ENCODE peak calls at places on chromosome 15, in five cellular contexts. A is cardiac fibroblast; Q is cardiac muscle cell; O is activated CD8-positive, alpha-beta T cell treated with anti-CD3 and anti-CD28 coated beads for 36 hours; T is AG09309. K is an unnamed sample.

GRCh38 chr15:58065445-58066041 is at the start of gene ALDH1A2:
- DNase-seq in A (peak), Q (peak), O (peak), T (no peak), K (peak)

GRCh38 chr15:76664895-76665294 is 240.2 kb downstream of the SCAPER start:
- DNase-seq in A (no peak), Q (no peak), O (no peak), T (no peak), K (no peak)

GRCh38 chr15:57544840-57545239 is 46.9 kb upstream of the MYZAP start:
- DNase-seq in A (no peak), Q (no peak), O (no peak), T (no peak), K (no peak)

GRCh38 chr15:55789066-55789660 is 46.2 kb upstream of the PRTG start:
- DNase-seq in A (peak), Q (no peak), O (peak), T (no peak), K (no peak)

GRCh38 chr15:68518046-68518445 is 60.7 kb upstream of the CORO2B start:
- DNase-seq in A (no peak), Q (no peak), O (no peak), T (no peak), K (no peak)

GRCh38 chr15:40470423-40471104 is at the start of gene CHST14:
- DNase-seq in A (peak), Q (peak), O (peak), T (no peak), K (peak)

GRCh38 chr15:83289160-83289559 is 4.7 kb upstream of the BNC1 start:
- DNase-seq in A (peak), Q (no peak), O (no peak), T (peak), K (no peak)

GRCh38 chr15:89462198-89462912 is 34.0 kb downstream of the RHCG start:
- DNase-seq in A (peak), Q (peak), O (no peak), T (no peak), K (no peak)

GRCh38 chr15:57680021-57680420 is 26.5 kb upstream of the POLR2M start:
- DNase-seq in A (peak), Q (peak), O (no peak), T (no peak), K (no peak)

GRCh38 chr15:89244512-89244869 is 712 bp downstream of the FANCI start:
- DNase-seq in A (no peak), Q (no peak), O (no peak), T (no peak), K (no peak)

GRCh38 chr15:100910119-100910518 is 9.0 kb upstream of the LRRK1 start:
- DNase-seq in A (no peak), Q (no peak), O (no peak), T (no peak), K (no peak)
- TF ChIP-seq CTCF in A (peak), Q (peak), O (no peak), T (peak), K (no peak)

GRCh38 chr15:71125831-71126453 is 10.7 kb downstream of the THSD4 start:
- DNase-seq in A (no peak), Q (no peak), O (no peak), T (no peak), K (no peak)

GRCh38 chr15:71128939-71129562 is 13.8 kb downstream of the THSD4 start:
- DNase-seq in A (peak), Q (no peak), O (no peak), T (no peak), K (no peak)

GRCh38 chr15:71127083-71127482 is 11.8 kb downstream of the THSD4 start:
- DNase-seq in A (no peak), Q (no peak), O (no peak), T (no peak), K (no peak)

GRCh38 chr15:71121442-71121841 is 6.2 kb downstream of the THSD4 start:
- DNase-seq in A (no peak), Q (no peak), O (no peak), T (no peak), K (no peak)

GRCh38 chr15:71124937-71125755 is 9.9 kb downstream of the THSD4 start:
- DNase-seq in A (no peak), Q (no peak), O (no peak), T (no peak), K (no peak)
- TF ChIP-seq CTCF in A (no peak), Q (no peak), O (no peak), T (no peak), K (no peak)

DNA sequence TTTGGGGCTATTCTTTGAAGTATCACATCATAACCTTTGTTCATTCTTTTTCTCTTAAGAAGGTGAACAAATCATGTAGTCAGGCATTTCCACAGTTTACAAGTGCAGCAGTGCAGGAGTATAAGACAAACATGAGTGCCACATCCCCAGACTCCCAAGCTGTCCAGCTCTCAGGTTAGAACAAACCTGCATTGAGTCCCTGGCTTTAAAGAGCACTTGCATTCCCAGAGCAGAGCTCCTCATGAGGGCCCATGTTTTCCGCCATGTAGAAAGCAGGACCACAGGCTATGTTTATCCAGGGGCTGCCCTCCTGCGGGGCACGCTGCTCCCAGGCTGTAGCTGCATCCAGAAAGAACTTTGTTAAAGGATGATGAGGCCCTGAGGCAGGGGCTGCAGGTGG is 267.7 kb downstream of the TLE3 start:
- DNase-seq in A (no peak), Q (no peak), O (no peak), T (no peak), K (no peak)
- TF ChIP-seq CTCF in A (no peak), Q (no peak), O (no peak), T (no peak), K (no peak)

GRCh38 chr15:66085128-66085527 is 168.4 kb downstream of the MEGF11 start:
- DNase-seq in A (no peak), Q (no peak), O (peak), T (no peak), K (no peak)
- TF ChIP-seq CTCF in A (no peak), Q (no peak), O (no peak), T (no peak), K (no peak)

K was measured in natural killer cell.